ENCODE peak calls at places on chromosome 13, in four cellular contexts. T, G, O and C are unnamed samples.

GRCh38 chr13:21894091-21894490 is 223.2 kb downstream of the FGF9 start:
- DNase-seq in T (no peak), G (no peak), O (no peak), C (no peak)

GRCh38 chr13:98397221-98397620 is 179.7 kb downstream of the STK24 start:
- DNase-seq in T (no peak), G (no peak), O (no peak), C (no peak)

GRCh38 chr13:20363604-20364003 is 131.5 kb upstream of the GJB6 start:
- DNase-seq in T (no peak), G (no peak), O (no peak), C (no peak)

GRCh38 chr13:47215741-47216140 is 318.9 kb upstream of the HTR2A start:
- DNase-seq in T (no peak), G (no peak), O (no peak), C (peak; percentile 13)

GRCh38 chr13:102225892-102226291 is 176.0 kb downstream of the FGF14 start:
- DNase-seq in T (no peak), G (no peak), O (no peak), C (no peak)

GRCh38 chr13:64371045-64371444 is 2859.1 kb downstream of the PCDH9 start:
- DNase-seq in T (no peak), G (no peak), O (no peak), C (peak; percentile 23)

GRCh38 chr13:110351636-110352420 is 44.7 kb downstream of the COL4A2 start:
- DNase-seq in T (no peak), G (no peak), O (no peak), C (no peak)

GRCh38 chr13:92734068-92734467 is 492.5 kb upstream of the GPC6 start:
- DNase-seq in T (no peak), G (no peak), O (no peak), C (no peak)

GRCh38 chr13:95275322-95276118 is 25.7 kb downstream of the ABCC4 start:
- DNase-seq in T (no peak), G (no peak), O (no peak), C (no peak)

GRCh38 chr13:106612688-106613087 is 44.8 kb upstream of the ARGLU1 start:
- DNase-seq in T (peak; percentile 93), G (peak; percentile 78), O (peak; percentile 46), C (no peak)

GRCh38 chr13:86737334-86737932 is 933.7 kb upstream of the SLITRK5 start:
- DNase-seq in T (no peak), G (no peak), O (no peak), C (no peak)

GRCh38 chr13:41409611-41410010 is 47.7 kb upstream of the RGCC start:
- DNase-seq in T (no peak), G (no peak), O (no peak), C (no peak)

GRCh38 chr13:97256343-97256783 is 34.2 kb downstream of the MBNL2 start:
- DNase-seq in T (no peak), G (no peak), O (peak; percentile 54), C (peak; percentile 40)
- TF ChIP-seq POLR2A in T (no peak), G (no peak), O (no peak), C (no peak)

DNA sequence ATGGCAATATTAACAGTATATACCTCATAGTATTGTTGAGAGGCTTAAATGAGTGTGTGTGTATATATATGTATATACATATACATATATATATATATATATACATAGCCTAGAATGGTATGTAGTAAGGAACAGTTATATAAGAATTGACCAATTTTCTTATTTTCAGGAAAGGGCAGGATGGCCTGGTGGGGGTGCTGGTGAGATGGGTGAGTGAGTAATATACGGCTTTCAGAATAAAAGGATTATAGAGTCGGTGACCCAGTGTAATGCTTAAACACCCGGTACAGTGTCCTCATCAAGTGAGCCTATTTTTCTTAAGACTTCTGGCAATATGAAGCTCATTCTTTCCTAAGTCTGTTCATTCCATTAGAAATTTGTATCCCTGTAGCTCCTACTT is 11.7 kb upstream of the FAM216B start:
- DNase-seq in T (no peak), G (no peak), O (no peak), C (no peak)
- TF ChIP-seq POLR2A in T (no peak), G (no peak), O (no peak), C (no peak)

GRCh38 chr13:52615134-52615801 is 27.0 kb upstream of the HNRNPA1L2 start:
- DNase-seq in T (no peak), G (no peak), O (no peak), C (no peak)

GRCh38 chr13:52615817-52616216 is 26.4 kb upstream of the HNRNPA1L2 start:
- DNase-seq in T (no peak), G (no peak), O (no peak), C (no peak)

DNA sequence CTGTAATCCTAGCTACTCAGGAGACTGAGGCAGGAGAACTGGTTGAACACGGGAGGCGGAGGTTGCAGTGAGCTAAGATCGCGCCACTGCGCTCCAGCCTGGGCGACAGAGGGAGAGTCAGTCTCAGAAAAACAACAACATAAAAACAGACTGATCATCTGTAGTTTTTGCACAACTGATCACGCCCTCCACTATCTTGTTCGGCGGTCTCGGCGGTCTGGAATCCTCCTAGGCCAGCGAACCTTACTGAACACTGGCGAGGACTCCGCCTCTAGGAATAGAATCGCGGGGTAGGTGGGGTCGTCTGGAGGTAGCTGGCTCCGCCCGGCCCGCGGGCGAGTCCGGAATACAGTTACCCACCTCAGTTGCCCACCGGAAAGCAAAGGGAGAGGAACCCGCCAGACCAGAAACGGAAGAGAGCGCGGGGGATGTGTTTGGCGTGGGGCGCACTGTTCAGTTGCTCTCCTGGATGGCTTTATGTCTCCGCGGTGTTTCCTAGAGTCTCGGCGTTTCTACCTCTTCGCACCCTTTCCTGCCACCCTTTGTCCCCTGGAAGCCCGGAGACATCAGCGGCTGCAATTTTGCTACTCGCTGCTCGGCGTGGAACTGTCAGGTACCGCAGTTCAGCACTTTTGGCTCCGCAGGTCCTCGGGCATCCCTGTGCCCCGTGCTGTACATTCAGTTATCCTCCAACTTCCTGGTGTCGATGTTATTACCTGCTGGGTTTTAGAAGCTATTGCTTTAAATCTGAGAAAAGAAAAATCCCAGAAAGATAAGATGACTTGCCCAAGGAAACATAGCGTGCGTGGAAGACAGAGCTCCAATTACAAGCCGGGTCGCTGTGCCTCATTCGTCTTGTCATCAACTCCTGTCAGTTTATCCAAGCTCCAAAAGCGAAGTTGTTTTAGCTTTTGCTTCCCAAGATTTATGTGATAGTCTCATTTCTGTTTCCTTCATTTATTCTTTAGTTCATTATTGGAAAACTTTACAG is 24.9 kb upstream of the HNRNPA1L2 start:
- DNase-seq in T (peak; percentile 88), G (peak; percentile 86), O (peak; percentile 83), C (peak; percentile 53)
- TF ChIP-seq POLR2A in T (no peak), G (peak; percentile 32), O (peak; percentile 34), C (peak; percentile 32)

DNA sequence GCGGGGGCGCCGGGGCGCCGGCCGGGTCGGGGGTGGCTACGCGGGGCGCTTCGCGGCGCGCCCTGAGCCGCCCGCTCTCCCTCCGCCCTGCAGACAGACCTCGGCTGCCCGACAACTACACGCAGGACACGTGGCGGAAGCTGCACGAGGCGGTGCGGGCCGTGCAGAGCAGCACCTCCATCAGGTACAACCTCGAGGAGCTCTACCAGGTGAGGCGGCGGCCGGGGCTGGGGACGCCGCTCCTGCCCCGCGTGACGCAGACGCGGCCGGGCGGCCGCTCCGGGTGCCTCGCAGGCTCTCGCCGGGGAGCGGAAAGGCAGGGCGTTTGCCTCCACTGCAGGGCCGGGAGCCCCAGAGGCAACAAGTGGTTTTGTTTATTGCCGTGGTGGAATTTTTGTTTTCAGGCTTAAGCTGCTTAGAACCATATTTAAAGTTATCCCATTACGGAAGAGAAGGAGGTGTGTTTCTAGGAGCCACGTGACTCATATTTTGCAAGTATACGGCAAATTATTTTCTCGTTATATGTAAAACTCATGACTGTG is 538 bp downstream of the CUL4A start:
- DNase-seq in T (peak; percentile 74), G (peak; percentile 64), O (peak; percentile 69), C (peak; percentile 59)
- TF ChIP-seq POLR2A in T (no peak), G (no peak), O (no peak), C (no peak)

GRCh38 chr13:23749288-23749880 is 139.8 kb downstream of the MIPEP start:
- DNase-seq in T (no peak), G (no peak), O (no peak), C (no peak)
- TF ChIP-seq POLR2A in T (no peak), G (no peak), O (no peak), C (no peak)

GRCh38 chr13:107866666-107867623 is 348.4 kb downstream of the LIG4 start:
- DNase-seq in T (peak; percentile 60), G (peak; percentile 27), O (peak; percentile 25), C (peak; percentile 89)
- TF ChIP-seq POLR2A in T (no peak), G (no peak), O (no peak), C (peak; percentile 43)

GRCh38 chr13:30664689-30665088 is 47.0 kb downstream of the USPL1 start:
- DNase-seq in T (no peak), G (no peak), O (no peak), C (no peak)

GRCh38 chr13:30656178-30656577 is 38.5 kb downstream of the USPL1 start:
- DNase-seq in T (no peak), G (no peak), O (no peak), C (no peak)

GRCh38 chr13:30654430-30654829 is 36.7 kb downstream of the USPL1 start:
- DNase-seq in T (no peak), G (no peak), O (no peak), C (no peak)

GRCh38 chr13:30660796-30661195 is 43.1 kb downstream of the USPL1 start:
- DNase-seq in T (no peak), G (no peak), O (no peak), C (no peak)

DNA sequence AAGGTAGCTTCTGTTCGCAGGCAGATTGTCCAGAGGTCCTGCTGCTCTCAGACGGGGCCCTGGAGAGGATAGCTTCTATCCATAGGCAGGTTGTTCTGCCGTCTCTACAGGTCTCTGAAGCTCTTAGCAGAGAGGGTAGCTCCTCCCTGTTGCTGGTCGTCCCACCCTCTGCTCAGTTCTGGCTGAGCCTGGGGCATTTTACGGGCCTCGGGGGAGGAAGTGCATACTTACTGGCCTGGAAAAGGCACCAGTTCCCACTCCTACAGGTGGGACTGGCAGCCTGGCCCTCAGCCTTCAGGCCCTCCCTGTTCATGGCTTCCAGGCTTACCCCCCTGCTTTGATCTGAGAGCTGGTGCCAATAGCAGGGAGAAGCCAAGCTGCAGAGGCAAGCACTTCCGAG is 42.3 kb downstream of the USPL1 start:
- DNase-seq in T (no peak), G (no peak), O (no peak), C (no peak)
- TF ChIP-seq POLR2A in T (no peak), G (no peak), O (no peak), C (no peak)